ENCODE peak calls at places on chromosomes 5 and 9, in four cellular contexts. G is H1, X is GM12878, H is K562. Q is an unnamed sample.

GRCh38 chr5:68431181-68431580 is 215.6 kb downstream of the PIK3R1 start:
- DNase-seq in H (no peak), X (no peak), G (no peak), Q (no peak)

GRCh38 chr5:135606431-135606830 is 27.6 kb upstream of the CXCL14 start:
- DNase-seq in H (no peak), X (no peak), G (no peak), Q (no peak)

GRCh38 chr5:17951392-17952169 is 317.3 kb downstream of the TAF11L14 start:
- DNase-seq in H (no peak), X (no peak), G (peak; percentile 36), Q (no peak)

GRCh38 chr5:17127743-17128231 is 89.6 kb upstream of the BASP1 start:
- DNase-seq in G (no peak), H (no peak), X (no peak), Q (no peak)

GRCh38 chr5:164861610-164862009 is 1356.2 kb downstream of the MAT2B start:
- DNase-seq in X (no peak), H (no peak), G (no peak), Q (no peak)

GRCh38 chr5:138649316-138649720 is 74.1 kb upstream of the HSPA9 start:
- DNase-seq in G (no peak), X (no peak), H (no peak), Q (no peak)

GRCh38 chr5:140118294-140118936 is 4.5 kb downstream of the PURA start:
- DNase-seq in H (no peak), X (no peak), G (no peak), Q (no peak)

GRCh38 chr5:76838481-76839261 is 11.1 kb upstream of the S100Z start:
- DNase-seq in G (no peak), H (no peak), X (no peak), Q (peak; percentile 15)

GRCh38 chr9:110426052-110426709 is 88.5 kb upstream of the TXNDC8 start:
- DNase-seq in X (no peak), H (no peak), G (no peak), Q (peak; percentile 11)

GRCh38 chr5:36374275-36374862 is 72.7 kb upstream of the RANBP3L start:
- DNase-seq in X (no peak), H (no peak), G (no peak), Q (no peak)

DNA sequence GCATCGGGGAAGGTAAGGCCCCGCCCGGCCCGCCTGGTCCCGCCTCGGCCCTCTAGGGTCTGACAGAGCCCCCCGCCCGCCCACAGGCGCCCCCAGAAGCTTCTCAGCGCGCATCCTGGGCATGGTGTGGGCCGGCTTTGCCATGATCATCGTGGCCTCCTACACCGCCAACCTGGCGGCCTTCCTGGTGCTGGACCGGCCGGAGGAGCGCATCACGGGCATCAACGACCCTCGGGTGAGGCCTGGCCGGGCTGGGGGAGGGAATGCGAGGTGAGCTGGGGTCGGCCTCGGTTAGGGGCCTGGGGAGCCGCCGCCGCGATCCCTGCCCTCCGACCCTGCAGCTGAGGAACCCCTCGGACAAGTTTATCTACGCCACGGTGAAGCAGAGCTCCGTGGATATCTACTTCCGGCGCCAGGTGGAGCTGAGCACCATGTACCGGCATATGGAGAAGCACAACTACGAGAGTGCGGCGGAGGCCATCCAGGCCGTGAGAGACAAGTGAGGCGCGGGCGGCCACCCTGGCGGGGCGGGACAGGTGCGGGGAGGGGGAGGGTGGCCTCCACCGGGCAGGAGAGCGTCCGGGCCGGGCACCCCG is 7.2 kb downstream of the LRRC26 start:
- DNase-seq in G (no peak), X (no peak), H (no peak), Q (no peak)
- TF ChIP-seq CBX5 in G (no peak), X (no peak), H (no peak), Q (no peak)

GRCh38 chr9:92610470-92611420 is 59.2 kb downstream of the IPPK start:
- DNase-seq in H (no peak), X (no peak), G (no peak), Q (no peak)
- TF ChIP-seq CBX5 in H (no peak), X (no peak), G (no peak), Q (no peak)

GRCh38 chr5:75067434-75067833 is 15.1 kb upstream of the GCNT4 start:
- DNase-seq in G (no peak), X (no peak), H (no peak), Q (no peak)

GRCh38 chr5:75072066-75072465 is 19.7 kb upstream of the GCNT4 start:
- DNase-seq in X (no peak), G (no peak), H (no peak), Q (no peak)

GRCh38 chr5:75071100-75071499 is 18.7 kb upstream of the GCNT4 start:
- DNase-seq in X (no peak), H (no peak), G (no peak), Q (no peak)
- TF ChIP-seq CBX5 in X (no peak), H (no peak), G (no peak), Q (no peak)

GRCh38 chr5:152102057-152102456 is 177.4 kb upstream of the GLRA1 start:
- DNase-seq in H (no peak), G (no peak), X (no peak), Q (no peak)

GRCh38 chr5:152107225-152107624 is 182.6 kb upstream of the GLRA1 start:
- DNase-seq in G (no peak), H (no peak), X (no peak), Q (no peak)

GRCh38 chr5:152104211-152104610 is 179.6 kb upstream of the GLRA1 start:
- DNase-seq in H (no peak), G (no peak), X (no peak), Q (no peak)

GRCh38 chr5:152105085-152105484 is 180.4 kb upstream of the GLRA1 start:
- DNase-seq in G (no peak), X (no peak), H (no peak), Q (no peak)

DNA sequence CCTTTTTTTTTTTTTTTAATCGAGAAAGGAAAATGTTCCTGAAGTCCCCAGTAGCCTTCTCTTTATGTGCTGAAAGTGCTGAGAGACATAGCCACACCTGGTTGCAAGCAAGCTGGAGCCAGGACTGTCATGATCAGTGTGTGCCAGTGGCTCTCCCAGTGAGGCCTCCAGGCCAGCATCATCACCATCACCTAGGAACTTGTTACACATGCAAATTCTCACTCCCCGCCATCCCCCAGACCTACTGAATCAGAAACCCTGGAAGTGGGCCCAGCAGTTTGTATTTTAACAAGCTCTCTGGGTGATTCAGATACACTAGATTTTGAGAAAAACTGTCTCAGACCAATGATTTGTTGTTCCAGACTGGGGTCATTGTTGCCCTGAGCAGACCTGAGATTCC is 181.9 kb upstream of the GLRA1 start:
- DNase-seq in G (no peak), H (no peak), X (no peak), Q (no peak)
- TF ChIP-seq CBX5 in G (no peak), H (no peak), X (no peak), Q (no peak)

GRCh38 chr5:42991477-42992034 is 48.6 kb downstream of the ANXA2R start:
- DNase-seq in G (no peak), H (no peak), X (no peak), Q (no peak)

GRCh38 chr5:42993516-42994284 is 46.4 kb downstream of the ANXA2R start:
- DNase-seq in H (no peak), X (no peak), G (no peak), Q (no peak)

GRCh38 chr5:42990892-42991291 is 49.2 kb downstream of the ANXA2R start:
- DNase-seq in G (no peak), X (no peak), H (no peak), Q (no peak)

GRCh38 chr5:42994285-42995151 is 45.6 kb downstream of the ANXA2R start:
- DNase-seq in X (no peak), H (peak; percentile 60), G (no peak), Q (peak; percentile 81)

GRCh38 chr5:42992035-42992570 is 48.0 kb downstream of the ANXA2R start:
- DNase-seq in X (no peak), G (no peak), H (peak; percentile 25), Q (peak; percentile 71)
- TF ChIP-seq CBX5 in X (peak; percentile 81), G (no peak), H (no peak), Q (no peak)

GRCh38 chr5:94168151-94168550 is 426.8 kb upstream of the POU5F2 start:
- DNase-seq in X (no peak), H (no peak), G (no peak), Q (no peak)
- TF ChIP-seq CBX5 in X (no peak), H (no peak), G (no peak), Q (no peak)

GRCh38 chr9:120435066-120435465 is 144.9 kb downstream of the CDK5RAP2 start:
- DNase-seq in G (no peak), H (no peak), X (no peak), Q (no peak)

GRCh38 chr9:120436937-120437592 is 142.9 kb downstream of the CDK5RAP2 start:
- DNase-seq in H (no peak), X (no peak), G (no peak), Q (no peak)

GRCh38 chr9:120439147-120439546 is 140.8 kb downstream of the CDK5RAP2 start:
- DNase-seq in H (peak; percentile 41), X (no peak), G (no peak), Q (peak; percentile 17)

GRCh38 chr9:120440791-120441190 is 139.2 kb downstream of the CDK5RAP2 start:
- DNase-seq in X (no peak), G (no peak), H (no peak), Q (no peak)

GRCh38 chr9:120438111-120438510 is 141.9 kb downstream of the CDK5RAP2 start:
- DNase-seq in G (no peak), X (no peak), H (no peak), Q (no peak)
- TF ChIP-seq CBX5 in G (no peak), X (no peak), H (no peak), Q (no peak)

GRCh38 chr9:115340314-115340713 is 222.4 kb upstream of the TNC start:
- DNase-seq in X (no peak), H (no peak), G (no peak), Q (no peak)
- TF ChIP-seq CBX5 in X (no peak), H (no peak), G (no peak), Q (no peak)

GRCh38 chr5:181215997-181216982 is 6.8 kb upstream of the TRIM41 start:
- DNase-seq in H (no peak), X (peak; percentile 9), G (no peak), Q (no peak)

GRCh38 chr5:181218795-181219124 is 4.3 kb upstream of the TRIM41 start:
- DNase-seq in H (no peak), X (no peak), G (no peak), Q (no peak)

GRCh38 chr5:181219262-181220177 is 3.6 kb upstream of the TRIM41 start:
- DNase-seq in G (no peak), X (no peak), H (no peak), Q (no peak)

GRCh38 chr5:181217111-181217804 is 5.8 kb upstream of the TRIM41 start:
- DNase-seq in G (no peak), X (peak; percentile 25), H (peak; percentile 47), Q (no peak)

DNA sequence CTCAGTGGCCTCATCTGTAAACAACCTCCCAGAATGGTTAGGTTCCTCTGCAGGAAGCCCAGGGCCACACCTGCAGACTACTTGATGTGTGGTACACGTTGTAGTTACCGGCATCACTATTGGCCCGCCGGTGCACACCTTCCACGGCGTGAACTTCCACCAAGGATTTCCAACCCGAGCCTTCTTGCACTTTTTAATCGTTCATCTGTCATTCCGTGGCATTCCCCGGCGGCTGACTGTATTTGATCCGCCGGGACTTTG is 5.3 kb upstream of the TRIM41 start:
- DNase-seq in G (no peak), X (no peak), H (no peak), Q (no peak)
- TF ChIP-seq CBX5 in G (no peak), X (no peak), H (no peak), Q (no peak)

Q was measured in HepG2.